ENCODE peak calls at places on chromosomes 13 and 19, in six cellular contexts. S is CD4-positive, alpha-beta memory T cell; J is cardiac muscle cell; D is fibroblast of the aortic adventitia; B is brain microvascular endothelial cell; Y is body of pancreas. E is an unnamed sample.
A peak's percentile ranks its signal among the peaks of the same experiment; 100 is the strongest.

GRCh38 chr13:76383671-76384461 is 502.3 kb downstream of the KCTD12 start:
- DNase-seq in Y (peak; percentile 21), B (peak; percentile 92), S (no peak), D (peak; percentile 96), J (peak; percentile 38), E (no peak)

GRCh38 chr19:46984077-46985010 is 35.3 kb upstream of the NPAS1 start:
- DNase-seq in B (peak; percentile 65), Y (peak; percentile 74), D (peak; percentile 74), J (peak; percentile 81), S (no peak), E (no peak)

GRCh38 chr13:109810761-109811510 is 24.6 kb upstream of the IRS2 start:
- DNase-seq in D (no peak), B (no peak), J (no peak), S (no peak), Y (no peak), E (no peak)

GRCh38 chr19:7636317-7636690 is 606 bp upstream of the STXBP2 start:
- DNase-seq in J (no peak), S (no peak), Y (no peak), B (no peak), D (no peak), E (no peak)

GRCh38 chr13:100827489-100828000 is 152.9 kb upstream of the TMTC4 start:
- DNase-seq in S (no peak), D (peak; percentile 19), J (no peak), Y (no peak), B (no peak), E (no peak)

GRCh38 chr13:110856941-110857835 is 57.7 kb downstream of the ANKRD10 start:
- DNase-seq in S (peak; percentile 15), Y (no peak), D (no peak), J (no peak), B (no peak), E (no peak)

GRCh38 chr13:46778879-46779278 is 18.1 kb downstream of the ESD start:
- DNase-seq in Y (no peak), D (peak; percentile 66), S (no peak), J (no peak), B (no peak), E (no peak)

GRCh38 chr13:83880275-83881027 is 1.8 kb downstream of the SLITRK1 start:
- DNase-seq in B (no peak), J (no peak), D (no peak), S (no peak), Y (no peak), E (no peak)

GRCh38 chr19:44025217-44025936 is at the start of gene ZNF222:
- DNase-seq in D (peak; percentile 91), Y (peak; percentile 87), B (peak; percentile 92), S (peak; percentile 67), J (peak; percentile 87), E (peak; percentile 91)

GRCh38 chr13:110421696-110422395 is 114.8 kb downstream of the COL4A2 start:
- DNase-seq in S (peak; percentile 33), J (no peak), B (peak; percentile 82), D (peak; percentile 33), Y (no peak), E (no peak)

GRCh38 chr13:67299731-67300130 is 69.6 kb upstream of the PCDH9 start:
- DNase-seq in J (no peak), D (peak; percentile 66), S (no peak), B (peak; percentile 21), Y (no peak), E (no peak)

GRCh38 chr13:107466326-107466725 is 749.0 kb downstream of the LIG4 start:
- DNase-seq in S (no peak), D (peak; percentile 15), J (no peak), B (peak; percentile 68), Y (no peak), E (no peak)

GRCh38 chr19:17404621-17405249 is 695 bp downstream of the BST2 start:
- DNase-seq in Y (no peak), D (no peak), B (no peak), J (no peak), S (no peak), E (no peak)
- H3K4me3 ChIP-seq in Y (no peak overlapping the region), D (peak overlapping the region; percentile 31), B (no peak overlapping the region), J (peak overlapping the region; percentile 27), S (peak overlapping the region; percentile 98), E (peak overlapping the region; percentile 67)

DNA sequence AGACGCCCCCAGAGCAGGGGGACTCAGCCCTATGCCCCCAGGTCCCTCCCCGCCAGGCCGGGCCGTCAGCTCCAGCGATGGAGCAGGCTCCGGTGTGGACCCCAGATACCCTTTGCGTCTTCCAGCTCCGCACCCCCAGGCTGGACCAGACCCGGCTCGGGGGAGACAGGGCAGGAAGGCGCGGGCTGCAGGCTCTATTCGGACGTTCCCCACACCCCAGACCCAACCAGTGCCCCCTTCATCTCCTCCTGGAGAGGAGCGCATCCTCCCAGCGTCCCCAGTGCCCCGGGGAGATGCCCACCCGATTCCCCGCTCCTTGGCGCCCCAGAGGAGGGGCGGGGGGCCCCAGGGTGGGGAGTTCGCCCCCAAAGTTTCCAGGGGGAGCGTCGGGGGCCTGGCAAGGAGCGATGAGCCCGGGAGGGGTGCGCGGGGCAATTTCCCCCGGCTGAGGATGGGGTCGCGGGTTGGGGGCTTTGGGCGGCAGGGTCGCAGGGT is 389 bp downstream of the LINGO3 start:
- DNase-seq in B (no peak), S (no peak), D (no peak), Y (no peak), J (no peak), E (no peak)
- H3K4me3 ChIP-seq in B (no peak overlapping the region), S (no peak overlapping the region), D (no peak overlapping the region), Y (no peak overlapping the region), J (peak overlapping the region; percentile 17), E (no peak overlapping the region)

DNA sequence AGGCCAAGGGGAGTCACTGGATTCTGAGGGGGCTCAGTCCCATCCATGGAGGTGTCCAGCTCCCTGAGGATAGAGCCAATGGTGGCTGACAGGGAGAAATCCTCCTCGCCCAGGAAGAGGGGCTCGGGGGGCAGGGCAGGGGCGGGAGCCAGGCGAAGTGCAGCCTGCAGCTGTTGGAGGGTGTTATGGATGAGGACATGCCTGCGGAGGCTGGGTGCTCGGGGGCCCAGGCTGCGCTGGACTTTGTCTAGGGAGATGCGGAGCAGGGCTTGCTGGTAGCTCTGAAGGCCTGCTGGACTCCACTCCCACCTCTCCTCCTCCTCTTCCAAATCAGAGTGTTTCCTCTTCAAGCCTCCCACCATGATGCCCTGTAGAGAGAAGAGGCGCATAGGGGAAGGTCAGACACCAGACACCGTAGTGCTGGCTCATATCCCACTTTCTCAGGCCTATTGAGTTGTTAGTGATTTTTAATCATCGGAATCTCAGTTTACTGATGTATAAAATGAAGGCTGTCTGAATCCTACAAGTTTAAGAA is 2.3 kb downstream of the SERTAD3 start:
- DNase-seq in Y (no peak), D (no peak), B (no peak), J (no peak), S (no peak), E (no peak)
- H3K4me3 ChIP-seq in Y (no peak overlapping the region), D (peak overlapping the region; percentile 70), B (no peak overlapping the region), J (no peak overlapping the region), S (no peak overlapping the region), E (no peak overlapping the region)

GRCh38 chr13:113113846-113114271 is 8.3 kb downstream of the F7 start:
- DNase-seq in S (no peak), D (no peak), Y (no peak), B (no peak), J (no peak), E (peak; percentile 31)

GRCh38 chr13:113112893-113113845 is 7.6 kb downstream of the F7 start:
- DNase-seq in D (no peak), B (no peak), S (no peak), J (no peak), Y (no peak), E (peak; percentile 38)

GRCh38 chr13:113109151-113110047 is 3.8 kb downstream of the F7 start:
- DNase-seq in B (no peak), Y (no peak), D (no peak), S (no peak), J (no peak), E (no peak)

GRCh38 chr13:113110048-113110851 is 4.7 kb downstream of the F7 start:
- DNase-seq in S (peak; percentile 32), D (no peak), Y (no peak), B (no peak), J (no peak), E (no peak)

DNA sequence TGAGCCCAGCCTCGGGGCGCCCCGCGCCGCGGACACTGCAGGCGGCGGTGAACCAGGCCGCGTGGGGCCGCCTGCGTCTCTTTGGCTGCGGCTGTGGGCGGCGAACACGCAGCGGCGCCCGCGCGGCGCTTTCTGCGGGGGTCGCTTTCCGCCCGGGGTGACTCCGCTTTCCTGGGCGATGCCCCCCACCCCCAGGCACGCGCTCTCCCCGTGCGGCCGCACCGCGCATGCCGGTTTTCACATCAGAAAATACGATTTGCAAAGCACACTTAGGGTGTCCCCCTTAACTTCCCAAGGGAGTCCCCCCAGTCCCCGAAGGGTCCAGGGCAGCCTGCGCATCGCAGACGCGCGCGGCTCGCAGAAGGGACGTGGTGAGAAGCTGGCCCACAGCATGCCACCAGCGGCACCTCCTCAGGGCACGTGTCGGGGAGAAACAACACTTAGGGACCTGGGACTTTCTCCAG is 5.3 kb downstream of the F7 start:
- DNase-seq in D (no peak), Y (no peak), B (no peak), S (no peak), J (no peak), E (peak; percentile 58)
- H3K4me3 ChIP-seq in D (no peak overlapping the region), Y (no peak overlapping the region), B (no peak overlapping the region), S (peak overlapping the region; percentile 38), J (no peak overlapping the region), E (peak overlapping the region; percentile 53)

DNA sequence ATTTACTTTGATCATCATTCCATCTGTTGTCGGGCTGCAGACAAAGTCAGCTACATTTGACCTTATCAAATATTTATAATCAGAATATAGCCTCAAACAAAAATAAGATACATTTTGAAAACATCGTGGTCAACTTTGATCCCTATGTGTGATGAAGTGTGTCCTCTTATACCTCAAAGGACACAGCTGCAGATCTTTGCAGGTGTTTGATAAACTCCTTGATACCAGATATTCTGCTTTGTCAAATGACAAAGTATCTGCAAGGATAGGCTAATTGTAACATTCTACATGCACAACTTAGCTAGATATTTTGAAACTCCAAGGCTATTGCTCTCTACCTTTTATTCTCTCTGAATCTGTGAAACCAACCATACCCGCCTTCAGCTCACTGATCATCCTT is 44.0 kb downstream of the PHF11 start:
- DNase-seq in B (no peak), Y (no peak), S (no peak), D (no peak), J (no peak), E (no peak)
- H3K4me3 ChIP-seq in B (no peak overlapping the region), Y (no peak overlapping the region), S (no peak overlapping the region), D (no peak overlapping the region), J (no peak overlapping the region), E (no peak overlapping the region)

DNA sequence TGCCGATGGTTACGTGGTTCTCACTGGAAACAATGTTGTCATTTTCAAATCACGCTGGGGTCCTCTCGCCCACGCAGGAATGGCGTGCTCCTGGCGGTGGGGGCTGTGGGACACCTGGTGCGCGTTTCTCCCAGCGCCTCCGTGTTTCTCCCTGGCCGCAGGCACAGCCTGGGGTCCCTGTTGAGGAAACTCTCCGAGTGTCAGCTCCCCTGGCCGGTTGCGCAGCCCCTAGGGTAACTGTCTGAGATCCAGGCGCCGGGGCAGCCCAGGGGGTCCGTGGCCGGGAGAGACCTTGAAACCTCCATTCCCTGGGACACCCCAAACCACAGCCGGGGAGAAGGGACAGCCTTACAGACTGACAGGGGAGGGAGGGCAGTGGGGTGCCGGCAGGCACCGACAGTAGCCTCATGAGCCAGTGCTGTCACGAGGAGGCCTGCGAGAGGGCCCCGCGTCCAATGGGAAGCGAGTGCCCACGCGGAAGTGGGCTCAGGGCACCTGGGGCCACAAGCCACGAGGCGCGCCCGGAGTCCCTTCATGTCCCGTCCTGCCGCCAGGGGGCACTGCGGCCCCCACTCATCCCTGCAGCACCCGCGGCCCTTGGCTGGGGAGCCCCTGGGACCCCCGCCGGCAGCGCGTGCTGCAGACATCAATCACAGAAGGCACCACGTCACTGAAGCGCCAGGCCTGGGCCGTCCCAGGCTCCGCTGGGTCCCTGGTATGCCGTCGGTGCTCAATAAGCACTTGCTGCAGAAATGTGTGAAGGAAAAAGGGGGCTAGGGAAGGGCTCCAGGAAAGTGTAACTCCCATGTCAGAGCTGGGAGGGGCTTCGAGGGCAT is 9.5 kb downstream of the ADAMTSL5 start:
- DNase-seq in Y (peak; percentile 44), D (peak; percentile 31), J (peak; percentile 64), S (peak; percentile 59), B (peak; percentile 14), E (peak; percentile 72)
- H3K4me3 ChIP-seq in Y (no peak overlapping the region), D (peak overlapping the region; percentile 14), J (no peak overlapping the region), S (no peak overlapping the region), B (no peak overlapping the region), E (no peak overlapping the region)

E was measured in ascending aorta.